ENCODE peak calls at places on chromosomes 1 and 21, in six cellular contexts. K is heart left ventricle, Y is transverse colon, I is left ventricle myocardium inferior, N is pancreas, B is fibroblast of lung. W is an unnamed sample. For H3K27me3, the result is how much of the 10 kb centered on the place peaks cover.

GRCh38 chr21:38075833-38076567 is 159.7 kb upstream of the KCNJ6 start:
- DNase-seq in K (no peak), N (no peak), Y (no peak), B (no peak), I (no peak), W (no peak)

GRCh38 chr1:87888456-87888855 is 559.8 kb downstream of the LMO4 start:
- DNase-seq in I (no peak), Y (no peak), N (no peak), B (no peak), K (no peak), W (no peak)

GRCh38 chr1:245583575-245584330 is 429.0 kb downstream of the KIF26B start:
- DNase-seq in K (no peak), Y (no peak), B (peak), I (no peak), N (no peak), W (peak)

GRCh38 chr1:37338658-37339057 is 135.7 kb upstream of the ZC3H12A start:
- DNase-seq in Y (no peak), I (no peak), K (no peak), B (no peak), N (no peak), W (no peak)

GRCh38 chr1:162151900-162152829 is 82.7 kb downstream of the NOS1AP start:
- DNase-seq in B (peak), I (no peak), N (peak), K (no peak), Y (no peak), W (no peak)

GRCh38 chr1:70072239-70072751 is 133.1 kb downstream of the LRRC40 start:
- DNase-seq in Y (no peak), B (peak), K (no peak), N (no peak), I (no peak), W (peak)

GRCh38 chr1:40774266-40774998 is 9.2 kb upstream of the KCNQ4 start:
- DNase-seq in I (peak), B (peak), K (peak), N (peak), Y (peak), W (peak)

GRCh38 chr1:152398812-152399698 is 15.0 kb downstream of the CRNN start:
- DNase-seq in Y (no peak), B (no peak), I (no peak), K (no peak), N (no peak), W (peak)

GRCh38 chr21:29334717-29335428 is 36.2 kb downstream of the BACH1 start:
- DNase-seq in Y (no peak), I (no peak), K (no peak), B (peak), N (no peak), W (no peak)

GRCh38 chr1:60903591-60903990 is 178.8 kb upstream of the NFIA start:
- DNase-seq in I (peak), K (peak), B (peak), Y (no peak), N (no peak), W (no peak)

GRCh38 chr1:25566730-25567341 is 23.4 kb downstream of the LDLRAP1 start:
- DNase-seq in I (peak), Y (no peak), K (peak), N (no peak), B (peak), W (peak)

GRCh38 chr1:180167021-180167701 is 12.5 kb downstream of the QSOX1 start:
- DNase-seq in N (peak), I (no peak), Y (no peak), K (no peak), B (no peak), W (no peak)

GRCh38 chr1:68111804-68112436 is 61.5 kb upstream of the DIRAS3 start:
- DNase-seq in B (peak), N (peak), K (peak), Y (peak), I (peak), W (peak)

GRCh38 chr1:184160236-184160635 is 108.7 kb downstream of the TSEN15 start:
- DNase-seq in B (peak), I (no peak), N (no peak), K (no peak), Y (no peak), W (peak)

GRCh38 chr1:61343623-61344257 is 261.4 kb downstream of the NFIA start:
- DNase-seq in N (no peak), I (no peak), Y (no peak), B (no peak), K (no peak), W (no peak)

GRCh38 chr1:234494049-234494448 is 15.1 kb upstream of the TARBP1 start:
- DNase-seq in N (no peak), K (no peak), Y (no peak), I (no peak), B (no peak), W (no peak)

GRCh38 chr1:92030701-92031107 is 919 bp downstream of the EPHX4 start:
- DNase-seq in B (peak), I (no peak), Y (no peak), K (no peak), N (no peak), W (peak)

DNA sequence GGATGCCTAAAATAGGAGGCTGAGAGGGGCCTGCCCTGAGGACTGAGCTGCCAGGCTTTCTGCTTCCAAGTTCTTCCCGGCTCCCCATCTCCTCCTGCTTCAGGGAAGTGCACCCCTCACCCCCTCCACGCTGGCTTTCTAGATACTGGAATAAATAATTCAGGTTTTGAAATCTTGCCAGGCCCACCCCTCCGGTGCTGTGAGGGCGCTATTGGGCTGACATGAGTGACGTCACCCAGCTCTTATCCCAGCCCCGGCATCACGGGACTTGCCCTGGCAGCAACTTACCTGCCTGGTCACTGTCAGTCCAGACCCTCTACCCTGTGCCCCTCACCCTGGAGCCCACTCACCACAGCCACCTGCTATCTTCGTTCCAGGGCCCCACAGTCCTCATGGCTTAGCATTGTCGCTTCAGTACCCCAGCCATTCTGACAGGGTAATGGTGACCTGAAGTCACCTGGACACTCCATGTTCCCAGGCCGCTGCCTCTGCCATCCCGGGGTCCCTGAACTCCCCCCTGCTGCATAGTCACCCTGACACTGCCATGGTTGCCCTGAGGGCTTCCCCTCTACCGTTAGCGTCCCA is 819 bp upstream of the GPR3 start:
- DNase-seq in K (peak), Y (peak), B (peak), I (peak), N (peak), W (peak)
- H3K4me3 ChIP-seq in K (peak), Y (no peak), B (no peak), I (peak), N (no peak), W (peak)

GRCh38 chr1:243710467-243710866 is 139.6 kb downstream of the AKT3 start:
- DNase-seq in Y (no peak), I (no peak), K (no peak), N (no peak), B (no peak), W (no peak)

GRCh38 chr1:243712242-243712641 is 137.8 kb downstream of the AKT3 start:
- DNase-seq in I (no peak), B (no peak), N (no peak), Y (no peak), K (no peak), W (no peak)

GRCh38 chr1:243713470-243714186 is 136.4 kb downstream of the AKT3 start:
- DNase-seq in I (no peak), Y (no peak), N (no peak), B (peak), K (no peak), W (no peak)

GRCh38 chr1:243715285-243715684 is 134.8 kb downstream of the AKT3 start:
- DNase-seq in N (no peak), I (no peak), B (no peak), K (no peak), Y (no peak), W (no peak)

DNA sequence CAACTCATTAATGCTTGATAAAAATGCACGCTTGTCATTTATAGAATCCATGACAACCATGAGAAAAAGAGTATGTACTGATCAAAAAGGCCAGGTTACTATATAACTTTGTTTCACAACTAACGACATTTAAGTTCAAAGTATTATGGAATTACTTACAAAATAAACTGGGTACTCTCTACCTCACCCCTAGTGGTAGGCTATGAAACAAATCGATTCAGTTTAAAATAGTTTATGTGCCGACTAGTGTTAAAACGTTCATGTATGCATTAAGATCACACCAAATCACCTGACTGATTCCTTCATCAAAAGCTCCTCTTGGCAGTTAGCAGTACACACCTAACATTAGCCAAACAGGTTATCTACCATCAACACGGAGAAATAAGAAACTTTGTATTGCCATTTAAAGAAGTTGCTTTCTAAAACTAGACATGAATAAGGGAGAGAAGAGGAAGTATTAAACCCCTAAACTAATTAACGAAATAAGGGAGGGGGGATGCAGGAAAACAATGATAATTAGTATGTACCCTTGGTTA is 137.1 kb downstream of the AKT3 start:
- DNase-seq in I (no peak), K (no peak), Y (no peak), N (no peak), B (peak), W (no peak)
- TF ChIP-seq CTCF in I (peak), K (peak), Y (no peak), N (no peak), B (peak), W (no peak)

DNA sequence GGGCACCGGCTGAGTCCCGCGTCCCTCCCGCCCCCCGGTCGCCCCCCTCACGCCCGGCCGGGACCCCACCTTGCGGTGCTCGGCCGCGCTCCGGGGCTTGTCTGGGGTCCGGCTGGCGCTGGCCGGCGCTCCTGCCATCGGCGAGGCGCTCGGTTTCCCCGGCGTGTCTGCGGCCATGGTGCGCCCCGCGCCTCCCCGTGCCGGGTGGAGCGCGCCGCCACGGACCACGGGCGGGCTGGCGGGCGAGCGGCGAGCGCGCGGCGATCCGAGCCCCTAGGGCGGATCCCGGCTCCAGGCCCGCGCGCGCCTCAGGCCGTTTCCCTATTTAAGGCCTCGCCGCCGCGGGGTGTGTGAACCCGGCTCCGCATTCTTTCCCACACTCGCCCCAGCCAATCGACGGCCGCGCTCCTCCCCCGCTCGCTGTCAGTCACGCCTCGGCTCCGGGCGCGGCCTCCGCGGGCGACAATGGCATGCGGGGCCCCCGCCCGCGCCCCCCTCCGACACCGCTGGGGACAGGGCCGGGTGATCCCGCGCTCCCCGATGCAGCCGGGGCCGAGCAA is at the start of gene HES4:
- DNase-seq in N (peak), I (peak), Y (peak), K (peak), B (peak), W (peak)
- H3K27me3 ChIP-seq in N (under half), I (under half), Y (half or more), K (under half), B (under half), W (under half)

DNA sequence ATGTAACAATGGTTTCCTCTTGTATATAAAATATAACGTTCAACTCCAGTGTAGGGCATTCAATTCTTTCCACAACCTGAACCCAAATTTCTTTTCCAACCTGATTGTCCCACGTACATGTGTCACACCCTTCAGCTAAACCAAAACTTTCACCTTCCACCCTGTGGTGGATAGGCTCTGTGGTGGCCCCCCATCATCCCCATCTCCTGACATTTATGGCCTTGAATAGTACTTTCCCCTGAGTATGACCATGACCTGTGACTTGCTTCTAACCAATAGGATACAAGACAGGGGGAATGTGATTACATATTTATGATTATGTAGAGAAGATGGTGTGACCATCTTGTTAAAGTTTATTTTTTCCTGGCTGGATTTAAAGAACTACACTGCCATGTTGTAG is 377.0 kb downstream of the PTPRC start:
- DNase-seq in Y (no peak), N (no peak), K (no peak), B (no peak), I (no peak), W (no peak)
- H3K4me3 ChIP-seq in Y (no peak), N (no peak), K (no peak), B (no peak), I (no peak), W (no peak)

DNA sequence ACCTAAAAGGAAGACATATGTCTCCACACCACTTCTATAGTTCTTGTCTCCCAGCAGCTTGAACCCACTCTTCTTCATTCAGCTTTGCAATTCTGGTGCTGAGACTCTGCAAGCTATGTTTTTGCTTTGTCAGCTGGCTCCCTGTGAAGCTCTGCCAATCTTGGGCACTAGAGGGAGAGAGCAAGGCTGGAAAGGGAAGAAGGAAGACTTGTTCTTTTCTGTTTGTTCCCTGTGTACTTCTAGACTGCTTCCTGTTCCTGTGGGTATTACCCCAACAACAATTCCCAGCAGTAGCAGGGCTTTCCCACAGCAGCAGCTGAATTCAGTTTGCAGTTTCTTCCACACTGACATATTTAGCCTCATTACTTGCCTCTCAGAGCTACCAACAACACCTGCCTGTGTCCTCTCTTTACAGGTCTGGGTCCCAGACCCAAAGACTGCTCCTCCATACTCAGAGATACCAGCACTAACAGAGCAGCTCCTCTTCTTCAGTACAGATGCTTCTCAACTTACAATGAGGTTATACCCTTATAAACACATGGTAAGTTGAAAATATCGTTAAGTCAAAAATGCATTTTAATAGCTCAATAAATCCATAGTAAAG is 275.2 kb upstream of the NEGR1 start:
- DNase-seq in B (peak), N (no peak), I (no peak), K (no peak), Y (no peak), W (peak)
- TF ChIP-seq CTCF in B (peak), N (no peak), I (peak), K (no peak), Y (no peak), W (peak)

DNA sequence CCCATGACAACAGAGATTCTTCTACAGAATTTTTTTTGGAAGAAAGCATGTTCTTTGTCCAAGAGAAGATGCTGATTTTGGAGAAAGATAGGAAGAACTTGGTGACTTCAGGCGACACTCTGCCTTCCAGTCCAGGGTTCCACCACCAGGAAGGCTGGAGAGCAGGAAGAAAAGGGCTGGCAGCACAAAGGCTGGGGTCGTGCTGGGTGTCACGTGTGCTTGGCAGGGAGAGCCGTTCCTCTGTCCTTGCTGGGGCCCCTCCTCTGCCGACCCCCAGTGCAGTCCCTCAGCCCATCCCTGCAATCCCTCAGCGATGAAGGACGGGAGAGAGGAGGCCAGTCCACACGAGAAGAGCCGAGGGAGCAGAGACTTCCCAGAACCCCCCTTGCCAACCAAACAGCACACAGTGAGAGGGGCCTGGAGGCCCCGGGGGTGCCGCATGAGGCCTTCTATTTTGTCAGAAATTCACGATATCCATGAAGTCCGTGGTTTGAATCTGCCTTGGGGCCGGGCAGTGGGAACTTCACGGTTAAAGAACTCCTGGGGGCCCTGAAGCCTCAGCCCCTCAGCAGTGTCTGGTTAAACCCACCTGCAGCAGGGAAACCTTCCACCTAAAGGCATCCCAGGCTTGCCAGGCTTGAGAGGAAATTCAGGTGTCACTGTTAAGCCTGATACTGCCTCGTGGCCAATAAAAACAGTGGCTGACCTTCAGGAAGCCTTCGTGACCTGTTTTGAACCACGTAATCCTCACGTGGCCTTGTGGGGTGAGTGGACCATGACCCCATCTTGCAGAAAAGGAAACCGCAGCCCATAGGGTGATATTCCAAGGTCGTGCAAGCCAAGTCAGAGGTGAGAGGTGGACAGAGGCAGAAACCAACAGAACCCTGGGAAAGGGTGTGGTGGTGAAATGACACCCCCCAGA is 3.4 kb downstream of the KRTAP10-12 start:
- DNase-seq in B (no peak), K (no peak), Y (no peak), N (no peak), I (no peak), W (no peak)
- H3K27me3 ChIP-seq in B (under half), K (under half), Y (half or more), N (under half), I (half or more), W (under half)

DNA sequence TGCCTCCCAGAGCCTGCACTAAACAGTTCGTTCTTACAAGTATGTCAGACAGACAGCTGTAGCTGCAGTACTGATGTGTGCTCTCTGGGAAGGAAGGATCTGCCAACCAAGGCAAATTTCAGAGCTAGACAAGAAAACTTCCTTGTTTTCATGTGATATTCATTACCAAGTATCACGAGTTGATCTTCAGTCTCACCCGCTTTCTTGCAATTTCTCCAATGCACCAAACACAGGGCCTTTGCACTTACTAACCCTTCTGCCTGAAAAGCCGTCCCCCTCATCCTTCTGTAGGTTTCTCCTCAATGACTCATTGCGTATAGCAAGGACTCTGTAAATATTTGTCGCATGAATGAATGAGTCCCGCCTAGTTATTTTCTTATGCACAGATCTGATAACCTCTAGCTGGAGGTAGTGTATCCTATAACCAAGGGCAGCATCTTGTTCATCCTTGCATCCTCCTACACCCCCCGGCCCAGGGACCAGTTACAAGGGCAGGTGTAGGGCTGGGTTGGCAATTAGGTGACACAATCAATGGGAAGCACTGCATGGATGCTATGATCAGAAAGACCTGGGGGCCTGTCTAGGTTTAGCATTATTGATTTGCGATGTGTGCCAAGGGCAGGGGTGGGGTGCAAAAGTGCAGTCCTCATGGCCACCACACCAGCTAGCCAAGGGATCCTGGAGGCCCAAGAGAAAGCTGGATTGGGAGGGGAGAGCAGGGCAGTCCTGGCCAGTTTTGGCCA is 51.3 kb upstream of the GPR157 start:
- DNase-seq in B (no peak), I (no peak), Y (no peak), N (no peak), K (no peak), W (peak)
- H3K4me3 ChIP-seq in B (peak), I (peak), Y (no peak), N (no peak), K (peak), W (peak)

W was measured in bronchial epithelial cell.